ENCODE peak calls at places on chromosomes 5 and 9, in eight cellular contexts. R is RWPE1; C is left ventricle myocardium inferior; K is activated CD8-positive, alpha-beta T cell treated with anti-CD3 and anti-CD28 coated beads for 36 hours; N is ovary; E is psoas muscle; T is IMR-90; M is A549. U is an unnamed sample.

GRCh38 chr5:41772071-41772470 is 98.2 kb downstream of the OXCT1 start:
- DNase-seq in C (no peak), E (no peak), R (no peak), T (peak; percentile 40), K (no peak), M (no peak), N (no peak), U (no peak)

GRCh38 chr5:124056326-124057160 is 544.6 kb downstream of the CSNK1G3 start:
- DNase-seq in K (no peak), N (no peak), M (no peak), C (no peak), T (no peak), R (no peak), E (no peak), U (no peak)

GRCh38 chr9:93309889-93310425 is 126.0 kb downstream of the WNK2 start:
- DNase-seq in N (no peak), C (no peak), K (no peak), T (no peak), E (no peak), R (no peak), M (no peak), U (no peak)

GRCh38 chr5:35518104-35518503 is 99.6 kb upstream of the SPEF2 start:
- DNase-seq in T (no peak), C (no peak), M (no peak), R (no peak), E (no peak), N (no peak), K (no peak), U (no peak)

GRCh38 chr9:14173730-14174129 is 140.2 kb downstream of the NFIB start:
- DNase-seq in T (no peak), K (no peak), R (no peak), E (peak; percentile 20), N (no peak), M (no peak), C (no peak), U (no peak)

GRCh38 chr9:80650964-80651555 is 1038.3 kb downstream of the TLE1 start:
- DNase-seq in E (no peak), T (peak; percentile 84), K (no peak), N (no peak), C (no peak), R (no peak), M (no peak), U (no peak)

GRCh38 chr9:13324988-13325387 is 45.5 kb upstream of the MPDZ start:
- DNase-seq in C (no peak), E (no peak), T (no peak), K (no peak), M (no peak), N (no peak), R (no peak), U (no peak)

GRCh38 chr5:39118638-39119037 is 44.4 kb upstream of the RICTOR start:
- DNase-seq in N (no peak), T (no peak), K (no peak), M (no peak), E (no peak), R (no peak), C (no peak), U (no peak)

GRCh38 chr5:150448960-150449490 is 514 bp downstream of the RPS14 start:
- DNase-seq in E (no peak), M (no peak), T (no peak), K (no peak), N (no peak), C (no peak), R (no peak), U (no peak)

GRCh38 chr9:102038006-102038405 is 299.6 kb upstream of the GRIN3A start:
- DNase-seq in N (no peak), T (no peak), C (no peak), K (no peak), R (no peak), M (no peak), E (no peak), U (no peak)

GRCh38 chr5:59149271-59149670 is 566.4 kb downstream of the RAB3C start:
- DNase-seq in N (no peak), E (no peak), T (no peak), R (no peak), M (no peak), K (no peak), C (no peak), U (no peak)

GRCh38 chr5:115842089-115842881 is 550 bp downstream of the AP3S1 start:
- DNase-seq in R (peak; percentile 41), N (no peak), T (no peak), E (no peak), K (peak; percentile 19), C (no peak), M (peak; percentile 79), U (peak; percentile 80)

GRCh38 chr9:82558855-82559615 is 503.9 kb downstream of the RASEF start:
- DNase-seq in N (no peak), K (no peak), R (no peak), E (no peak), C (no peak), M (no peak), T (peak; percentile 75), U (no peak)

GRCh38 chr9:131714161-131714646 is 25.7 kb downstream of the RAPGEF1 start:
- DNase-seq in E (peak; percentile 64), T (peak; percentile 91), C (peak; percentile 64), R (peak; percentile 98), N (peak; percentile 37), M (peak; percentile 61), K (no peak), U (no peak)
- TF ChIP-seq CTCF in E (no peak), T (no peak), C (no peak), R (no peak), N (no peak), M (no peak), K (no peak), U (no peak)

DNA sequence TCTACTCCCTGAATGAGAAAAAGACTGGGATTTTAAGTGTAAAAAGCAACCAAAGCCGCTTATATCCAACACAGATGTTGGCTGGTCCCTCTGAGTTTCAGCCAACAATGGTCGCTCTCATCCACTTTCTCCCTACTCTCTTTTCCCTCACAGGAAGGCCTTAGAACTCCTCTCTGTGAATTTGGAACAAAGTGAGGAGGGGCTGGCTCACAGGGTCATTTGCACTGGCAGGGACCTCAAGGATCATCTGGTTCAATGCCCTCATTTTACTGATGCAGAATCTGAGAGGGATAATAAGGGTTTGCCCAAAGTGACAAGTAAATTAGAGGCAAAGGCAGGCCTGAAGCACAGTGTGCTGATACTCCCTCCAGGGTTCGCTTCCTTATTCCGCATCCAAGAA is 63.9 kb downstream of the DPYSL3 start:
- DNase-seq in M (no peak), E (no peak), N (no peak), T (no peak), R (no peak), K (no peak), C (no peak), U (no peak)
- TF ChIP-seq CTCF in M (no peak), E (no peak), N (no peak), T (no peak), R (no peak), K (no peak), C (no peak), U (no peak)

DNA sequence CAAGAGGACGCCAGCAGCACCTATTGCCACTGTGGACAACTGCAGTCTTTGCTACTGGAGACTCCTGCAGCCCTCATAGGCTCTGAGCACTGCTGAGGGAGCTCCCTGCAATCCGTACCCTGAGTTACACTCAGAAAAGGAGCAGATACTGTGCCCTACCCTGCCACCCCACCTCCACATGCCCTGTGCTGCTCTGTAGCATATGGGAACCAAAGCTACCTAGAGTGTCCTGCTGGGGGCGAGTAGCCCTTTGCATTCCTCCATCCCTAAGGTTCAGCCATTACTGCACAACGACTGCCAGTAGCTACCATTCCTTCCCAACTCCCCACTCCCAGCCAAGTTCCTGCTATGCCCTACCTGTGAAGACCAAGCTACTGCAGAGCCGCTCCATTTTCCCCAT is 90.2 kb upstream of the SNCAIP start:
- DNase-seq in R (no peak), N (no peak), C (no peak), E (no peak), M (no peak), K (no peak), T (no peak), U (no peak)
- TF ChIP-seq CTCF in R (no peak), N (no peak), C (no peak), E (no peak), M (no peak), K (no peak), T (no peak), U (no peak)

GRCh38 chr5:104139840-104140239 is 577.3 kb upstream of the NUDT12 start:
- DNase-seq in E (no peak), C (no peak), R (no peak), K (no peak), T (no peak), M (no peak), N (no peak), U (no peak)
- TF ChIP-seq CTCF in E (no peak), C (no peak), R (no peak), K (no peak), T (no peak), M (no peak), N (no peak), U (peak; percentile 48)

DNA sequence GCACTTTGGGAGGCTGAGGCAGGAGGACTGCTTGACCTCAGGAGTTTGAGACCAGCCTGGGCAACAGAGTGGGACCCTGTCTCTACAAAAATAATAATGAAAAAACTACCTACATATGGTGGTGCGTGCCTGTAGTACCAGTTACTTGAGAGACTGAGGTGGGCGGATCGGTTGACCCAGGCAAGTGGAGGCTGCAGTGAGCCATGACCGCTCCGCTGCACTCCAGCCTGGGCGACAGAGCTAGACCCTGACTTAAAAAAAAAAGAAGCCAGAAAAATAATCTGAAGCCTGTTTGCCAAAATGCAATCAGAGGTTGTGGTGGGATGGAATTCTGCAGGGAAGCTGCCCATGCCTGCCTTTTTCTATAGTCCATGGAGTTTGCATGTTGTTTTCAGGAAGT is 50.4 kb upstream of the GGTA1 start:
- DNase-seq in K (no peak), R (no peak), M (no peak), C (no peak), E (no peak), T (no peak), N (no peak), U (no peak)
- TF ChIP-seq CTCF in K (no peak), R (no peak), M (no peak), C (no peak), E (no peak), T (no peak), N (no peak), U (no peak)

DNA sequence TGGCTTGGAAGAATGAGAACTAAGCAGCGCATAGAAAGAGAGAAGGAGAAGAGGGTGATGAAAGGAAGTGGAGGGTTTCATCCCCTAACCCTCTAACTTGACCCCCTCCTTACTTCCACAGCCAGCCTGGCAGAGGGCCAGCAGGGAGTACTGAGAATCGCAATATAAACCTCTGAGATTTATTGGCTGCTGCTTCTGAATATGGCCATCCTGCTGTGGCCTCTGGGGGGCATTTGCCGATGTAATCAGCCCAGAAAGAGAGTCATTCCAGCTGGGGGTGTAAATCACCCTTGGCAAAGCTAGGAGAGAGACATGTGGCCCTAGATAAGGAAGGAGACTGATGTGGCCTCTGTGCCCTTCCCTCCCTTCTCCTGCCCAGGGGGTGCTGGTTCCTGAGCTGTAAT is 960 bp upstream of the GFRA3 start:
- DNase-seq in E (no peak), N (no peak), K (no peak), C (no peak), M (no peak), T (no peak), R (no peak), U (no peak)
- TF ChIP-seq CTCF in E (no peak), N (no peak), K (no peak), C (no peak), M (no peak), T (no peak), R (no peak), U (no peak)